ENCODE peak calls at places on chromosomes 12 and 14, in ten cellular contexts. S, M, Q, H, N, V, B, J, E and P are unnamed samples.

GRCh38 chr12:45668641-45669040 is 60.9 kb upstream of the ARID2 start:
- DNase-seq in S (no peak), M (no peak), Q (no peak), H (no peak), N (no peak), V (no peak), B (no peak), J (no peak), E (no peak), P (no peak)

GRCh38 chr12:95277139-95277538 is 59.5 kb downstream of the VEZT start:
- DNase-seq in S (peak), M (no peak), Q (no peak), H (peak), N (peak), V (no peak), B (no peak), J (peak), E (peak), P (no peak)

GRCh38 chr12:79844693-79845092 is 90.2 kb downstream of the PPP1R12A start:
- DNase-seq in S (peak), M (no peak), Q (no peak), H (peak), N (no peak), V (no peak), B (peak), J (peak), E (peak), P (no peak)

GRCh38 chr14:53380508-53381225 is 227.5 kb upstream of the DDHD1 start:
- DNase-seq in S (no peak), M (no peak), Q (no peak), H (no peak), N (no peak), V (no peak), B (no peak), J (no peak), E (no peak), P (no peak)

GRCh38 chr12:29088611-29089219 is 60.4 kb upstream of the FAR2 start:
- DNase-seq in S (no peak), M (peak), Q (no peak), H (peak), N (peak), V (no peak), B (no peak), J (peak), E (peak), P (no peak)

GRCh38 chr12:40946612-40947194 is 241.4 kb upstream of the PDZRN4 start:
- DNase-seq in S (no peak), M (peak), Q (no peak), H (no peak), N (peak), V (peak), B (no peak), J (peak), E (peak), P (no peak)

GRCh38 chr14:67940894-67941455 is 121.4 kb downstream of the RAD51B start:
- DNase-seq in S (peak), M (no peak), Q (no peak), H (peak), N (no peak), V (no peak), B (no peak), J (no peak), E (peak), P (no peak)

GRCh38 chr14:97554597-97554996 is 757.4 kb downstream of the VRK1 start:
- DNase-seq in S (no peak), M (no peak), Q (no peak), H (no peak), N (no peak), V (no peak), B (peak), J (no peak), E (no peak), P (no peak)

GRCh38 chr12:126385785-126386184 is 1320.5 kb downstream of the AACS start:
- DNase-seq in S (peak), M (no peak), Q (no peak), H (no peak), N (no peak), V (no peak), B (no peak), J (no peak), E (peak), P (no peak)

GRCh38 chr14:56514663-56515371 is 64.8 kb upstream of the TMEM260 start:
- DNase-seq in S (peak), M (no peak), Q (no peak), H (peak), N (peak), V (no peak), B (peak), J (no peak), E (peak), P (no peak)

GRCh38 chr12:88572785-88573565 is 7.3 kb downstream of the KITLG start:
- DNase-seq in S (no peak), M (no peak), Q (no peak), H (no peak), N (peak), V (no peak), B (no peak), J (no peak), E (no peak), P (no peak)

GRCh38 chr14:93481758-93482157 is 51.0 kb downstream of the UNC79 start:
- DNase-seq in S (no peak), M (no peak), Q (no peak), H (no peak), N (peak), V (no peak), B (no peak), J (no peak), E (no peak), P (no peak)

GRCh38 chr14:51744372-51745150 is 92.9 kb downstream of the FRMD6 start:
- DNase-seq in S (no peak), M (no peak), Q (no peak), H (no peak), N (peak), V (no peak), B (no peak), J (no peak), E (no peak), P (no peak)

GRCh38 chr14:51743588-51744000 is 91.9 kb downstream of the FRMD6 start:
- DNase-seq in S (no peak), M (no peak), Q (no peak), H (no peak), N (no peak), V (no peak), B (no peak), J (no peak), E (no peak), P (no peak)

GRCh38 chr14:51735851-51736250 is 84.1 kb downstream of the FRMD6 start:
- DNase-seq in S (no peak), M (no peak), Q (no peak), H (no peak), N (no peak), V (no peak), B (no peak), J (no peak), E (peak), P (no peak)

GRCh38 chr14:51733147-51733546 is 81.4 kb downstream of the FRMD6 start:
- DNase-seq in S (no peak), M (no peak), Q (no peak), H (no peak), N (no peak), V (no peak), B (no peak), J (no peak), E (peak), P (no peak)

GRCh38 chr14:51738754-51739153 is 87.0 kb downstream of the FRMD6 start:
- DNase-seq in S (no peak), M (peak), Q (no peak), H (no peak), N (no peak), V (no peak), B (peak), J (no peak), E (no peak), P (no peak)
- TF ChIP-seq CTCF in S (no peak), M (no peak), Q (no peak), H (peak), N (no peak), V (no peak), B (peak), J (peak), E (no peak), P (no peak)

GRCh38 chr12:52171950-52172512 is 19.8 kb downstream of the KRT80 start:
- DNase-seq in S (no peak), M (no peak), Q (no peak), H (no peak), N (no peak), V (no peak), B (peak), J (peak), E (peak), P (peak)
- TF ChIP-seq CTCF in S (peak), M (peak), Q (no peak), H (peak), N (peak), V (peak), B (peak), J (peak), E (peak), P (peak)

GRCh38 chr14:105387530-105387922 is 10.8 kb upstream of the TEX22 start:
- DNase-seq in S (no peak), M (no peak), Q (no peak), H (no peak), N (no peak), V (no peak), B (no peak), J (no peak), E (no peak), P (no peak)

GRCh38 chr14:105385322-105385637 is 13.1 kb upstream of the TEX22 start:
- DNase-seq in S (no peak), M (no peak), Q (no peak), H (no peak), N (no peak), V (no peak), B (no peak), J (no peak), E (no peak), P (no peak)

GRCh38 chr14:105388110-105388951 is 10.0 kb upstream of the TEX22 start:
- DNase-seq in S (no peak), M (no peak), Q (no peak), H (no peak), N (no peak), V (no peak), B (no peak), J (no peak), E (no peak), P (no peak)

GRCh38 chr14:105385698-105386365 is 12.5 kb upstream of the TEX22 start:
- DNase-seq in S (no peak), M (no peak), Q (no peak), H (no peak), N (no peak), V (no peak), B (no peak), J (no peak), E (no peak), P (no peak)

GRCh38 chr14:105386581-105387529 is 11.5 kb upstream of the TEX22 start:
- DNase-seq in S (no peak), M (no peak), Q (no peak), H (no peak), N (no peak), V (no peak), B (no peak), J (no peak), E (no peak), P (no peak)
- TF ChIP-seq CTCF in S (no peak), M (no peak), Q (no peak), H (no peak), N (no peak), V (no peak), B (peak), J (no peak), E (no peak), P (no peak)

GRCh38 chr12:114744285-114744684 is 60.3 kb upstream of the TBX3 start:
- DNase-seq in S (no peak), M (no peak), Q (no peak), H (no peak), N (no peak), V (no peak), B (no peak), J (no peak), E (no peak), P (no peak)
- TF ChIP-seq CTCF in S (no peak), M (no peak), Q (no peak), H (no peak), N (no peak), V (no peak), B (no peak), J (no peak), E (no peak), P (no peak)

GRCh38 chr12:100061814-100062213 is 77.1 kb upstream of the ANKS1B start:
- DNase-seq in S (no peak), M (no peak), Q (no peak), H (no peak), N (no peak), V (no peak), B (no peak), J (no peak), E (peak), P (no peak)

GRCh38 chr12:100058482-100059029 is 73.8 kb upstream of the ANKS1B start:
- DNase-seq in S (peak), M (peak), Q (no peak), H (peak), N (peak), V (no peak), B (no peak), J (peak), E (peak), P (no peak)
- TF ChIP-seq CTCF in S (peak), M (peak), Q (no peak), H (peak), N (peak), V (peak), B (peak), J (peak), E (peak), P (no peak)

GRCh38 chr14:88919502-88919901 is 95.1 kb downstream of the TTC8 start:
- DNase-seq in S (no peak), M (no peak), Q (no peak), H (no peak), N (no peak), V (no peak), B (no peak), J (peak), E (no peak), P (no peak)
- TF ChIP-seq CTCF in S (no peak), M (no peak), Q (no peak), H (no peak), N (no peak), V (no peak), B (no peak), J (no peak), E (no peak), P (no peak)

GRCh38 chr14:96538663-96539317 is 36.6 kb downstream of the PAPOLA start:
- DNase-seq in S (no peak), M (no peak), Q (no peak), H (no peak), N (no peak), V (no peak), B (no peak), J (peak), E (peak), P (no peak)

GRCh38 chr14:96532632-96533031 is 30.4 kb downstream of the PAPOLA start:
- DNase-seq in S (no peak), M (no peak), Q (no peak), H (no peak), N (no peak), V (no peak), B (no peak), J (no peak), E (no peak), P (no peak)

GRCh38 chr14:96536807-96537206 is 34.6 kb downstream of the PAPOLA start:
- DNase-seq in S (no peak), M (no peak), Q (no peak), H (no peak), N (no peak), V (no peak), B (no peak), J (no peak), E (no peak), P (no peak)

GRCh38 chr14:96538097-96538496 is 35.9 kb downstream of the PAPOLA start:
- DNase-seq in S (no peak), M (no peak), Q (no peak), H (no peak), N (no peak), V (no peak), B (no peak), J (no peak), E (no peak), P (no peak)
- TF ChIP-seq CTCF in S (no peak), M (no peak), Q (no peak), H (no peak), N (no peak), V (no peak), B (no peak), J (no peak), E (no peak), P (no peak)

DNA sequence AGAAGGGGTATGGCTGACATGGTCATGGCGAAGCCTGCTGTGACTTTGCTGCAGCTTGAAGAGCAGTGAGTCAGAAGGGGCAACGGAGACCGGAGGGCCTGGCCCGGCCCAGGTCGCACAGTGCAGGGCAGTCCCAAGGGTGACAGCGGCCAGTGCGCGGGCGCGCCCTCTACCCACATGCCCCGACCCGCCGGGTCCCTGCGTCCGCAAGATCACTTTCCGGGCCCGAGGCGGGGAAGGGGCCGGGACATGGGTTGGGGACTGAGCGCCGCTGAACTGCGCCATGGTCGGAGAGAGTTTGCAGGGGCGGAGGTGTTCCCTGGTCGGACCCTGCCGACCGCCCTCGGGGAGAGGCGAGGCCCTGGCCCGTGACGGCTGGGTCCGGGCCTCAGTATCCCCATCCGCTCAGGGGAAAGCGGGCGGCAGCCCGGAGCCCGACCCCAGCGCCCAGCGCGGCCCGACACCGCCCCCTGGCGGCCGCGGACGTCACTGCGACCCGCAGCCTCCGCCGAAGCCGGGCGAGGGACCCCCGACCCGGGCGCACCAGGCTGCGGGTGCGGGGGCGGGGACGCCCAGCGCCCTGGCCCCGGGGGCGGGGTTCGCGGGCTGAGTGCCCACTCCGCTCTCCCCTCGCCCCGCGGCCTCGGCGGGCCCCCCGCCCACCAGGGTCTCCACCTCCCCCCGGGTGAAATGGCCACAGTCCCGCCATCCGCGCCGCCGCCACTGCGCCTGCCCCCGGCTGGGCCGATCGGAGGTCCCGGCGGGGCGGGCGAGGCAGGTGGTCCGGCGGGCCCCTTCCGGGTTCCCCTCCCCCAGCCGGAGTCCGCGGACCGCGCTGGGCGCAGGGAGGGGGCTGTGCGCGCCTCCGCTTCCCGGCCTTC is 7.2 kb upstream of the ANKRD9 start:
- DNase-seq in S (no peak), M (peak), Q (no peak), H (no peak), N (peak), V (no peak), B (peak), J (peak), E (peak), P (peak)
- TF ChIP-seq CTCF in S (peak), M (peak), Q (peak), H (peak), N (peak), V (peak), B (peak), J (peak), E (peak), P (peak)